ENCODE peak calls at places on chromosomes 5 and 9, in four cellular contexts. One of them, this sample, is unnamed.

GRCh38 chr5:91691592-91691991 is 308.5 kb upstream of the ARRDC3 start:
- DNase-seq in Daoy: no peak
- DNase-seq in activated naive CD4-positive, alpha-beta T cell treated with anti-CD3 and anti-CD28 coated beads, Interleukin-2, amount 50 U/mL, for 72 hours: no peak
- DNase-seq in H54: no peak
- DNase-seq in this sample: no peak

GRCh38 chr9:108439967-108440366 is 415.8 kb downstream of the ACTL7B start:
- DNase-seq in Daoy: peak; percentile 23
- DNase-seq in activated naive CD4-positive, alpha-beta T cell treated with anti-CD3 and anti-CD28 coated beads, Interleukin-2, amount 50 U/mL, for 72 hours: no peak
- DNase-seq in H54: peak; percentile 40
- DNase-seq in this sample: no peak

GRCh38 chr9:112748041-112748440 is 2.5 kb upstream of the SNX30 start:
- DNase-seq in Daoy: no peak
- DNase-seq in activated naive CD4-positive, alpha-beta T cell treated with anti-CD3 and anti-CD28 coated beads, Interleukin-2, amount 50 U/mL, for 72 hours: no peak
- DNase-seq in H54: no peak
- DNase-seq in this sample: no peak

GRCh38 chr9:132596200-132596599 is 13.8 kb downstream of the BARHL1 start:
- DNase-seq in Daoy: peak; percentile 29
- DNase-seq in activated naive CD4-positive, alpha-beta T cell treated with anti-CD3 and anti-CD28 coated beads, Interleukin-2, amount 50 U/mL, for 72 hours: no peak
- DNase-seq in H54: no peak
- DNase-seq in this sample: no peak

GRCh38 chr9:126545116-126545515 is 68.6 kb upstream of the LMX1B start:
- DNase-seq in Daoy: no peak
- DNase-seq in activated naive CD4-positive, alpha-beta T cell treated with anti-CD3 and anti-CD28 coated beads, Interleukin-2, amount 50 U/mL, for 72 hours: no peak
- DNase-seq in H54: no peak
- DNase-seq in this sample: peak; percentile 45

GRCh38 chr9:101904845-101905244 is 166.4 kb upstream of the GRIN3A start:
- DNase-seq in Daoy: no peak
- DNase-seq in activated naive CD4-positive, alpha-beta T cell treated with anti-CD3 and anti-CD28 coated beads, Interleukin-2, amount 50 U/mL, for 72 hours: no peak
- DNase-seq in H54: no peak
- DNase-seq in this sample: no peak

GRCh38 chr5:173530547-173530946 is 85.9 kb downstream of the BOD1 start:
- DNase-seq in Daoy: peak; percentile 29
- DNase-seq in activated naive CD4-positive, alpha-beta T cell treated with anti-CD3 and anti-CD28 coated beads, Interleukin-2, amount 50 U/mL, for 72 hours: no peak
- DNase-seq in H54: no peak
- DNase-seq in this sample: no peak

GRCh38 chr9:17776735-17777134 is 197.9 kb downstream of the SH3GL2 start:
- DNase-seq in Daoy: no peak
- DNase-seq in activated naive CD4-positive, alpha-beta T cell treated with anti-CD3 and anti-CD28 coated beads, Interleukin-2, amount 50 U/mL, for 72 hours: no peak
- DNase-seq in H54: no peak
- DNase-seq in this sample: no peak

GRCh38 chr5:24401767-24402166 is 243.0 kb downstream of the CDH10 start:
- DNase-seq in Daoy: no peak
- DNase-seq in activated naive CD4-positive, alpha-beta T cell treated with anti-CD3 and anti-CD28 coated beads, Interleukin-2, amount 50 U/mL, for 72 hours: no peak
- DNase-seq in H54: no peak
- DNase-seq in this sample: no peak

GRCh38 chr9:70902705-70903131 is 218.7 kb downstream of the TRPM3 start:
- DNase-seq in Daoy: peak; percentile 92
- DNase-seq in activated naive CD4-positive, alpha-beta T cell treated with anti-CD3 and anti-CD28 coated beads, Interleukin-2, amount 50 U/mL, for 72 hours: no peak
- DNase-seq in H54: peak; percentile 60
- DNase-seq in this sample: no peak

GRCh38 chr5:32329395-32329834 is 16.7 kb upstream of the MTMR12 start:
- DNase-seq in Daoy: peak; percentile 61
- DNase-seq in activated naive CD4-positive, alpha-beta T cell treated with anti-CD3 and anti-CD28 coated beads, Interleukin-2, amount 50 U/mL, for 72 hours: no peak
- DNase-seq in H54: peak; percentile 58
- DNase-seq in this sample: peak; percentile 51

GRCh38 chr9:22165144-22165543 is 156.0 kb upstream of the CDKN2B start:
- DNase-seq in Daoy: no peak
- DNase-seq in activated naive CD4-positive, alpha-beta T cell treated with anti-CD3 and anti-CD28 coated beads, Interleukin-2, amount 50 U/mL, for 72 hours: no peak
- DNase-seq in H54: no peak
- DNase-seq in this sample: no peak

GRCh38 chr9:136339173-136339957 is 12.0 kb downstream of the GPSM1 start:
- DNase-seq in Daoy: peak; percentile 82
- DNase-seq in activated naive CD4-positive, alpha-beta T cell treated with anti-CD3 and anti-CD28 coated beads, Interleukin-2, amount 50 U/mL, for 72 hours: no peak
- DNase-seq in H54: peak; percentile 98
- DNase-seq in this sample: peak; percentile 26

GRCh38 chr5:110968246-110969005 is 103.1 kb upstream of the TSLP start:
- DNase-seq in Daoy: no peak
- DNase-seq in activated naive CD4-positive, alpha-beta T cell treated with anti-CD3 and anti-CD28 coated beads, Interleukin-2, amount 50 U/mL, for 72 hours: no peak
- DNase-seq in H54: no peak
- DNase-seq in this sample: no peak

GRCh38 chr9:135070964-135071735 is 16.3 kb upstream of the OLFM1 start:
- DNase-seq in Daoy: no peak
- DNase-seq in activated naive CD4-positive, alpha-beta T cell treated with anti-CD3 and anti-CD28 coated beads, Interleukin-2, amount 50 U/mL, for 72 hours: no peak
- DNase-seq in H54: no peak
- DNase-seq in this sample: no peak

GRCh38 chr5:171845857-171846785 is 60.5 kb downstream of the SMIM23 start:
- DNase-seq in Daoy: no peak
- DNase-seq in activated naive CD4-positive, alpha-beta T cell treated with anti-CD3 and anti-CD28 coated beads, Interleukin-2, amount 50 U/mL, for 72 hours: no peak
- DNase-seq in H54: no peak
- DNase-seq in this sample: no peak

GRCh38 chr5:144390133-144390532 is 219.5 kb downstream of the KCTD16 start:
- DNase-seq in Daoy: no peak
- DNase-seq in activated naive CD4-positive, alpha-beta T cell treated with anti-CD3 and anti-CD28 coated beads, Interleukin-2, amount 50 U/mL, for 72 hours: no peak
- DNase-seq in H54: no peak
- DNase-seq in this sample: no peak

GRCh38 chr9:38216572-38216971 is 147.5 kb upstream of the SHB start:
- DNase-seq in Daoy: no peak
- DNase-seq in activated naive CD4-positive, alpha-beta T cell treated with anti-CD3 and anti-CD28 coated beads, Interleukin-2, amount 50 U/mL, for 72 hours: no peak
- DNase-seq in H54: no peak
- DNase-seq in this sample: no peak

GRCh38 chr5:175542232-175542965 is 64.0 kb downstream of the SFXN1 start:
- DNase-seq in Daoy: peak; percentile 47
- DNase-seq in activated naive CD4-positive, alpha-beta T cell treated with anti-CD3 and anti-CD28 coated beads, Interleukin-2, amount 50 U/mL, for 72 hours: no peak
- DNase-seq in H54: no peak
- DNase-seq in this sample: no peak

GRCh38 chr5:81751836-81752643 is 1.1 kb upstream of the SSBP2 start:
- DNase-seq in Daoy: no peak
- DNase-seq in activated naive CD4-positive, alpha-beta T cell treated with anti-CD3 and anti-CD28 coated beads, Interleukin-2, amount 50 U/mL, for 72 hours: no peak
- DNase-seq in H54: peak; percentile 15
- DNase-seq in this sample: no peak

GRCh38 chr5:156528673-156529072 is 201.7 kb downstream of the SGCD start:
- DNase-seq in Daoy: no peak
- DNase-seq in activated naive CD4-positive, alpha-beta T cell treated with anti-CD3 and anti-CD28 coated beads, Interleukin-2, amount 50 U/mL, for 72 hours: no peak
- DNase-seq in H54: no peak
- DNase-seq in this sample: no peak

GRCh38 chr5:175248416-175248905 is 195.5 kb downstream of the DRD1 start:
- DNase-seq in Daoy: no peak
- DNase-seq in activated naive CD4-positive, alpha-beta T cell treated with anti-CD3 and anti-CD28 coated beads, Interleukin-2, amount 50 U/mL, for 72 hours: no peak
- DNase-seq in H54: no peak
- DNase-seq in this sample: no peak

GRCh38 chr9:37947431-37947830 is 43.5 kb upstream of the SLC25A51 start:
- DNase-seq in Daoy: no peak
- DNase-seq in activated naive CD4-positive, alpha-beta T cell treated with anti-CD3 and anti-CD28 coated beads, Interleukin-2, amount 50 U/mL, for 72 hours: no peak
- DNase-seq in H54: no peak
- DNase-seq in this sample: no peak

GRCh38 chr5:14491505-14491904 is 90.1 kb upstream of the OTULINL start:
- DNase-seq in Daoy: no peak
- DNase-seq in activated naive CD4-positive, alpha-beta T cell treated with anti-CD3 and anti-CD28 coated beads, Interleukin-2, amount 50 U/mL, for 72 hours: no peak
- DNase-seq in H54: no peak
- DNase-seq in this sample: no peak

GRCh38 chr5:40374853-40375252 is 304.9 kb upstream of the PTGER4 start:
- DNase-seq in Daoy: no peak
- DNase-seq in activated naive CD4-positive, alpha-beta T cell treated with anti-CD3 and anti-CD28 coated beads, Interleukin-2, amount 50 U/mL, for 72 hours: no peak
- DNase-seq in H54: no peak
- DNase-seq in this sample: no peak

GRCh38 chr5:179759961-179760541 is 27.4 kb downstream of the MAML1 start:
- DNase-seq in Daoy: no peak
- DNase-seq in activated naive CD4-positive, alpha-beta T cell treated with anti-CD3 and anti-CD28 coated beads, Interleukin-2, amount 50 U/mL, for 72 hours: no peak
- DNase-seq in H54: no peak
- DNase-seq in this sample: no peak